ENCODE peak calls at places on chromosome 20, in ten cellular contexts. One of them, this sample, is unnamed.
A peak's percentile ranks its signal among the peaks of the same experiment; 100 is the strongest.

GRCh38 chr20:1711826-1712601 is 54.4 kb upstream of the SIRPG start:
- DNase-seq in uterus: no peak
- DNase-seq in GM06990: no peak
- DNase-seq in mucosa of descending colon: no peak
- DNase-seq in fibroblast of lung: no peak
- DNase-seq in endothelial cell of umbilical vein: no peak
- DNase-seq in SK-N-SH: peak; percentile 11
- DNase-seq in tibial artery: no peak
- DNase-seq in GM23248: no peak
- DNase-seq in upper lobe of right lung: no peak
- DNase-seq in this sample: no peak

GRCh38 chr20:39849664-39850063 is 839.4 kb downstream of the MAFB start:
- DNase-seq in SK-N-SH: peak; percentile 70
- DNase-seq in mucosa of descending colon: peak; percentile 55
- DNase-seq in upper lobe of right lung: peak; percentile 72
- DNase-seq in GM23248: peak; percentile 99
- DNase-seq in endothelial cell of umbilical vein: peak; percentile 77
- DNase-seq in fibroblast of lung: peak; percentile 95
- DNase-seq in uterus: peak; percentile 82
- DNase-seq in GM06990: no peak
- DNase-seq in tibial artery: peak; percentile 85
- DNase-seq in this sample: peak; percentile 88

GRCh38 chr20:33992145-33992922 is 1.4 kb upstream of the RALY start:
- DNase-seq in tibial artery: no peak
- DNase-seq in GM23248: peak; percentile 64
- DNase-seq in mucosa of descending colon: no peak
- DNase-seq in GM06990: peak; percentile 15
- DNase-seq in fibroblast of lung: peak; percentile 47
- DNase-seq in endothelial cell of umbilical vein: no peak
- DNase-seq in uterus: no peak
- DNase-seq in upper lobe of right lung: no peak
- DNase-seq in SK-N-SH: no peak
- DNase-seq in this sample: peak; percentile 63

GRCh38 chr20:59765599-59766177 is 161.3 kb downstream of the PHACTR3 start:
- DNase-seq in fibroblast of lung: no peak
- DNase-seq in upper lobe of right lung: no peak
- DNase-seq in tibial artery: no peak
- DNase-seq in SK-N-SH: no peak
- DNase-seq in GM06990: no peak
- DNase-seq in endothelial cell of umbilical vein: no peak
- DNase-seq in mucosa of descending colon: no peak
- DNase-seq in uterus: no peak
- DNase-seq in GM23248: peak; percentile 17
- DNase-seq in this sample: peak; percentile 24

GRCh38 chr20:219290-220115 is 7.6 kb upstream of the DEFB129 start:
- DNase-seq in GM06990: no peak
- DNase-seq in endothelial cell of umbilical vein: peak; percentile 7
- DNase-seq in uterus: no peak
- DNase-seq in mucosa of descending colon: no peak
- DNase-seq in upper lobe of right lung: no peak
- DNase-seq in GM23248: peak; percentile 42
- DNase-seq in SK-N-SH: peak; percentile 34
- DNase-seq in tibial artery: no peak
- DNase-seq in fibroblast of lung: peak; percentile 0
- DNase-seq in this sample: peak; percentile 21

GRCh38 chr20:25005220-25005619 is 12.7 kb upstream of the APMAP start:
- DNase-seq in mucosa of descending colon: no peak
- DNase-seq in GM06990: no peak
- DNase-seq in GM23248: peak; percentile 31
- DNase-seq in uterus: peak; percentile 60
- DNase-seq in upper lobe of right lung: peak; percentile 27
- DNase-seq in tibial artery: no peak
- DNase-seq in endothelial cell of umbilical vein: no peak
- DNase-seq in SK-N-SH: no peak
- DNase-seq in fibroblast of lung: peak; percentile 11
- DNase-seq in this sample: no peak

GRCh38 chr20:23586735-23587525 is 18.6 kb upstream of the CST9L start:
- DNase-seq in mucosa of descending colon: no peak
- DNase-seq in endothelial cell of umbilical vein: no peak
- DNase-seq in GM06990: no peak
- DNase-seq in fibroblast of lung: no peak
- DNase-seq in GM23248: no peak
- DNase-seq in tibial artery: peak; percentile 13
- DNase-seq in SK-N-SH: no peak
- DNase-seq in upper lobe of right lung: no peak
- DNase-seq in uterus: no peak
- DNase-seq in this sample: peak; percentile 41

GRCh38 chr20:23165307-23165750 is 79.2 kb upstream of the CD93 start:
- DNase-seq in fibroblast of lung: no peak
- DNase-seq in GM23248: no peak
- DNase-seq in mucosa of descending colon: peak; percentile 61
- DNase-seq in uterus: no peak
- DNase-seq in GM06990: no peak
- DNase-seq in upper lobe of right lung: no peak
- DNase-seq in tibial artery: no peak
- DNase-seq in SK-N-SH: no peak
- DNase-seq in endothelial cell of umbilical vein: no peak
- DNase-seq in this sample: no peak

GRCh38 chr20:25486377-25486776 is 78.9 kb downstream of the GINS1 start:
- DNase-seq in endothelial cell of umbilical vein: peak; percentile 15
- DNase-seq in tibial artery: no peak
- DNase-seq in fibroblast of lung: peak; percentile 22
- DNase-seq in mucosa of descending colon: no peak
- DNase-seq in GM23248: peak; percentile 32
- DNase-seq in upper lobe of right lung: no peak
- DNase-seq in GM06990: no peak
- DNase-seq in SK-N-SH: peak; percentile 61
- DNase-seq in uterus: no peak
- DNase-seq in this sample: no peak

DNA sequence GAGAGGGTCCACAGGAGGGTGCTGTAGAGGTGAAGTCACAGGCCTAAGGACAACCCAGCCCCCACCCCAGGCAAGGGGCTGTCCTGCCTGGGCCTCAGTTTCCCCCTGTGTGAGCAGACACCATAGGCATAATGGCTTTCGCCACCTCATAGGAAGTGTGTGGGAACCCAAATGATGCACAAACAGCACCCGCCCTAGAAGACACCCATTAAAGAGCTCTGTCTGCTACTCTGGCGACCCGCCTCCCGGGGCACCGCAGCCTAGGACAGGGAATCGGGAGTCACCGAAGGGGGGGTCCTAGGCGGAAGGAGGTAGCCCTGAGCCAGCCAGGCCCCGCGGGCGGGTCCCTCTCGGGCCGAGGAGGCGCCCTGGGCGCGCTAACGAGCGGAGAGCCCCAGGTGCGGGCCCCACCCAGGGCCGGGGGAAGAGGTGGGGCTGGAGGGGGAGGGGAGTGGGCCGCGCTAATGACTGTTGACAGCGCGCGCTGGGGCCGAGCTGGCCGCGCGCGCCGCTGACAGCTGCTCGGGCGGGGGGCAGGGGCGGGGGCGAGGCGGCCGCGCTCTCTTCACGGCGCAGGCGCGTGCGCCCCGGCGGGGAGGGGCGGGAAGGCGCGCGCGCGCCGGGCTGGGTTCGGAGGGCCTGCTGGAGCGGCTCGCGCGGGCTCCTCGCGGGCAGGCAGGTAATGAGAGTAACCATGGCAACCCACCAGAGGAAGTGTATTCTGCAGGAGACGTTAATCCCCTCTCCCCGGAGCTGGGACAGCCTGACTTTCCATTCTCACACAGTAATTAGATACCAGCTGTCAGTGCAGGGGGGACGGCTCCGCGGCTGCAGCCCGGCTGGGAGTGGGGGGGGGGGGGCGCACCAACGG is 48.9 kb downstream of the NOL4L start:
- DNase-seq in tibial artery: no peak
- DNase-seq in SK-N-SH: peak; percentile 96
- DNase-seq in endothelial cell of umbilical vein: no peak
- DNase-seq in fibroblast of lung: no peak
- DNase-seq in upper lobe of right lung: peak; percentile 81
- DNase-seq in GM06990: peak; percentile 87
- DNase-seq in mucosa of descending colon: peak; percentile 88
- DNase-seq in uterus: no peak
- DNase-seq in GM23248: peak; percentile 39
- DNase-seq in this sample: no peak
- H3K36me3 ChIP-seq in tibial artery: no peaks in the 10 kb centered on the region
- H3K36me3 ChIP-seq in SK-N-SH: no peaks in the 10 kb centered on the region
- H3K36me3 ChIP-seq in endothelial cell of umbilical vein: no peaks in the 10 kb centered on the region
- H3K36me3 ChIP-seq in fibroblast of lung: no peaks in the 10 kb centered on the region
- H3K36me3 ChIP-seq in upper lobe of right lung: no peaks in the 10 kb centered on the region
- H3K36me3 ChIP-seq in GM06990: no peaks in the 10 kb centered on the region
- H3K36me3 ChIP-seq in mucosa of descending colon: no peaks in the 10 kb centered on the region
- H3K36me3 ChIP-seq in uterus: no peaks in the 10 kb centered on the region
- H3K36me3 ChIP-seq in GM23248: no peaks in the 10 kb centered on the region
- H3K36me3 ChIP-seq in this sample: no peaks in the 10 kb centered on the region

GRCh38 chr20:18527339-18527738 is 19.6 kb downstream of the SEC23B start:
- DNase-seq in SK-N-SH: no peak
- DNase-seq in endothelial cell of umbilical vein: no peak
- DNase-seq in upper lobe of right lung: no peak
- DNase-seq in tibial artery: no peak
- DNase-seq in uterus: no peak
- DNase-seq in GM06990: no peak
- DNase-seq in mucosa of descending colon: no peak
- DNase-seq in fibroblast of lung: no peak
- DNase-seq in GM23248: peak; percentile 28
- DNase-seq in this sample: no peak
- H3K36me3 ChIP-seq in SK-N-SH: peaks cover 75% of the 10 kb centered on the region
- H3K36me3 ChIP-seq in endothelial cell of umbilical vein: peaks cover 40% of the 10 kb centered on the region
- H3K36me3 ChIP-seq in upper lobe of right lung: peaks cover 85% of the 10 kb centered on the region
- H3K36me3 ChIP-seq in tibial artery: peaks cover 75% of the 10 kb centered on the region
- H3K36me3 ChIP-seq in uterus: no peaks in the 10 kb centered on the region
- H3K36me3 ChIP-seq in GM06990: peaks cover 32% of the 10 kb centered on the region
- H3K36me3 ChIP-seq in mucosa of descending colon: peaks cover 29% of the 10 kb centered on the region
- H3K36me3 ChIP-seq in fibroblast of lung: peaks cover 8% of the 10 kb centered on the region
- H3K36me3 ChIP-seq in GM23248: peaks cover 45% of the 10 kb centered on the region
- H3K36me3 ChIP-seq in this sample: peaks cover 45% of the 10 kb centered on the region

GRCh38 chr20:4905195-4905594 is 96.1 kb downstream of the SLC23A2 start:
- DNase-seq in uterus: no peak
- DNase-seq in mucosa of descending colon: no peak
- DNase-seq in SK-N-SH: no peak
- DNase-seq in upper lobe of right lung: no peak
- DNase-seq in GM06990: no peak
- DNase-seq in GM23248: no peak
- DNase-seq in fibroblast of lung: no peak
- DNase-seq in endothelial cell of umbilical vein: no peak
- DNase-seq in tibial artery: no peak
- DNase-seq in this sample: no peak

GRCh38 chr20:4905612-4906011 is 95.7 kb downstream of the SLC23A2 start:
- DNase-seq in GM06990: no peak
- DNase-seq in fibroblast of lung: no peak
- DNase-seq in uterus: no peak
- DNase-seq in SK-N-SH: no peak
- DNase-seq in GM23248: no peak
- DNase-seq in mucosa of descending colon: no peak
- DNase-seq in upper lobe of right lung: no peak
- DNase-seq in endothelial cell of umbilical vein: no peak
- DNase-seq in tibial artery: no peak
- DNase-seq in this sample: no peak

GRCh38 chr20:4913147-4913546 is 88.2 kb downstream of the SLC23A2 start:
- DNase-seq in GM23248: no peak
- DNase-seq in GM06990: no peak
- DNase-seq in mucosa of descending colon: no peak
- DNase-seq in tibial artery: no peak
- DNase-seq in fibroblast of lung: no peak
- DNase-seq in uterus: no peak
- DNase-seq in SK-N-SH: no peak
- DNase-seq in upper lobe of right lung: no peak
- DNase-seq in endothelial cell of umbilical vein: no peak
- DNase-seq in this sample: no peak

GRCh38 chr20:4912380-4913142 is 88.7 kb downstream of the SLC23A2 start:
- DNase-seq in mucosa of descending colon: no peak
- DNase-seq in upper lobe of right lung: no peak
- DNase-seq in tibial artery: no peak
- DNase-seq in uterus: no peak
- DNase-seq in GM23248: no peak
- DNase-seq in SK-N-SH: no peak
- DNase-seq in GM06990: no peak
- DNase-seq in endothelial cell of umbilical vein: no peak
- DNase-seq in fibroblast of lung: no peak
- DNase-seq in this sample: no peak

GRCh38 chr20:4910951-4911350 is 90.4 kb downstream of the SLC23A2 start:
- DNase-seq in GM23248: no peak
- DNase-seq in tibial artery: no peak
- DNase-seq in uterus: no peak
- DNase-seq in upper lobe of right lung: no peak
- DNase-seq in mucosa of descending colon: no peak
- DNase-seq in GM06990: no peak
- DNase-seq in fibroblast of lung: no peak
- DNase-seq in SK-N-SH: no peak
- DNase-seq in endothelial cell of umbilical vein: no peak
- DNase-seq in this sample: no peak
- H3K36me3 ChIP-seq in GM23248: no peaks in the 10 kb centered on the region
- H3K36me3 ChIP-seq in tibial artery: no peaks in the 10 kb centered on the region
- H3K36me3 ChIP-seq in uterus: no peaks in the 10 kb centered on the region
- H3K36me3 ChIP-seq in upper lobe of right lung: no peaks in the 10 kb centered on the region
- H3K36me3 ChIP-seq in mucosa of descending colon: no peaks in the 10 kb centered on the region
- H3K36me3 ChIP-seq in GM06990: no peaks in the 10 kb centered on the region
- H3K36me3 ChIP-seq in fibroblast of lung: no peaks in the 10 kb centered on the region
- H3K36me3 ChIP-seq in SK-N-SH: no peaks in the 10 kb centered on the region
- H3K36me3 ChIP-seq in endothelial cell of umbilical vein: no peaks in the 10 kb centered on the region
- H3K36me3 ChIP-seq in this sample: peaks cover 2% of the 10 kb centered on the region

DNA sequence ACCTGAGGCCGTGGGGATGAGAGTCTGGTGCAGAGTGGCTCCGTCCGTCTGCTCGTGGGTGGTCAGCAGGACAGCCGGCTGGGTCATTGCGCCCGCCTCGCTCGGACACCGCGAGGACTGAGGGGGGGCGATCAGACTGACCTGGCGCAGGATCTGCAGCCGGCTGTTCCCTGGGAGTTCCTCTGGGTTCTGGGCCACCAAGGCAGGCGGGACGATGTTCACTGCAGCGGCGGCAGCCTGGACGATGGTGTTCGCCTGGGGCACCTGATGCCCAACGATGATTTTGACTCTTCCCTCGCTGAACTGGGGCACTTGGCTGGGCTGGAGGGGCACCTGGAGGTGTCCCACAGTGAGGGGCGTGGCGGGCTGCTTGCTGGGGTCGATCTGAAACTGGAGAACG is 39.2 kb downstream of the ZFP64 start:
- DNase-seq in fibroblast of lung: no peak
- DNase-seq in SK-N-SH: no peak
- DNase-seq in endothelial cell of umbilical vein: no peak
- DNase-seq in GM06990: no peak
- DNase-seq in upper lobe of right lung: no peak
- DNase-seq in tibial artery: no peak
- DNase-seq in mucosa of descending colon: no peak
- DNase-seq in uterus: no peak
- DNase-seq in GM23248: no peak
- DNase-seq in this sample: no peak
- H3K36me3 ChIP-seq in fibroblast of lung: peaks cover 1% of the 10 kb centered on the region
- H3K36me3 ChIP-seq in SK-N-SH: peaks cover 40% of the 10 kb centered on the region
- H3K36me3 ChIP-seq in endothelial cell of umbilical vein: peaks cover 15% of the 10 kb centered on the region
- H3K36me3 ChIP-seq in GM06990: peaks cover 13% of the 10 kb centered on the region
- H3K36me3 ChIP-seq in upper lobe of right lung: peaks cover 33% of the 10 kb centered on the region
- H3K36me3 ChIP-seq in tibial artery: peaks cover 40% of the 10 kb centered on the region
- H3K36me3 ChIP-seq in mucosa of descending colon: no peaks in the 10 kb centered on the region
- H3K36me3 ChIP-seq in uterus: no peaks in the 10 kb centered on the region
- H3K36me3 ChIP-seq in GM23248: peaks cover 5% of the 10 kb centered on the region
- H3K36me3 ChIP-seq in this sample: peaks cover 2% of the 10 kb centered on the region